ENCODE peak calls at places on chromosomes 7 and 10, in four cellular contexts. V is astrocyte, L is hepatocyte, N is PC-9. O is an unnamed sample.

GRCh38 chr10:97393034-97393573 is 8.0 kb downstream of the RRP12 start:
- DNase-seq in V (no peak), L (no peak), N (no peak), O (no peak)

GRCh38 chr7:128152721-128153120 is 88.4 kb upstream of the LEP start:
- DNase-seq in V (no peak), L (no peak), N (no peak), O (no peak)

GRCh38 chr10:26543567-26544306 is 105.6 kb downstream of the APBB1IP start:
- DNase-seq in V (no peak), L (no peak), N (no peak), O (no peak)

GRCh38 chr10:90779573-90779972 is 78.3 kb downstream of the HTR7 start:
- DNase-seq in V (peak), L (no peak), N (no peak), O (peak)

GRCh38 chr10:72315054-72315453 is 39.7 kb downstream of the DNAJB12 start:
- DNase-seq in V (no peak), L (peak), N (peak), O (no peak)

GRCh38 chr10:33217854-33218253 is 116.6 kb downstream of the NRP1 start:
- DNase-seq in V (peak), L (no peak), N (no peak), O (no peak)

GRCh38 chr10:116741391-116742351 is 695 bp downstream of the HSPA12A start:
- DNase-seq in V (no peak), L (peak), N (no peak), O (peak)

GRCh38 chr10:87865201-87866025 is 2.0 kb downstream of the PTEN start:
- DNase-seq in V (no peak), L (no peak), N (no peak), O (peak)

GRCh38 chr10:34792881-34793280 is 22.2 kb downstream of the PARD3 start:
- DNase-seq in V (no peak), L (no peak), N (no peak), O (no peak)

GRCh38 chr10:101066146-101066889 is 4.5 kb downstream of the KAZALD1 start:
- DNase-seq in V (no peak), L (peak), N (peak), O (peak)

GRCh38 chr10:73771722-73772279 is 10.0 kb upstream of the CHCHD1 start:
- DNase-seq in V (no peak), L (peak), N (peak), O (peak)

GRCh38 chr7:155489862-155490696 is 32.1 kb downstream of the EN2 start:
- DNase-seq in V (no peak), L (no peak), N (no peak), O (peak)

GRCh38 chr10:117460846-117461765 is 81.4 kb upstream of the EMX2 start:
- DNase-seq in V (no peak), L (no peak), N (no peak), O (peak)

GRCh38 chr10:9009505-9009904 is 955.0 kb downstream of the GATA3 start:
- DNase-seq in V (peak), L (no peak), N (no peak), O (no peak)

GRCh38 chr10:69641261-69641980 is 11.4 kb downstream of the FAM241B start:
- DNase-seq in V (no peak), L (no peak), N (peak), O (peak)

GRCh38 chr7:69049341-69049740 is 548.9 kb upstream of the AUTS2 start:
- DNase-seq in V (no peak), L (no peak), N (no peak), O (peak)

GRCh38 chr10:33935350-33935749 is 600.9 kb upstream of the NRP1 start:
- DNase-seq in V (no peak), L (no peak), N (no peak), O (no peak)

GRCh38 chr7:82605247-82605864 is 161.8 kb upstream of the CACNA2D1 start:
- DNase-seq in V (no peak), L (peak), N (peak), O (peak)

GRCh38 chr10:15469066-15469465 is 98.0 kb upstream of the FAM171A1 start:
- DNase-seq in V (no peak), L (no peak), N (no peak), O (no peak)

GRCh38 chr7:156160811-156161210 is 348.5 kb upstream of the SHH start:
- DNase-seq in V (no peak), L (peak), N (no peak), O (no peak)

GRCh38 chr7:90178592-90179279 is 24.5 kb downstream of the STEAP1 start:
- DNase-seq in V (peak), L (peak), N (peak), O (peak)

GRCh38 chr7:158396301-158396905 is 191.2 kb downstream of the PTPRN2 start:
- DNase-seq in V (no peak), L (no peak), N (no peak), O (no peak)

GRCh38 chr10:50855461-50855860 is 30.0 kb downstream of the A1CF start:
- DNase-seq in V (no peak), L (no peak), N (no peak), O (no peak)

GRCh38 chr7:47591655-47592572 is 10.0 kb upstream of the TNS3 start:
- DNase-seq in V (peak), L (peak), N (peak), O (peak)

GRCh38 chr7:116771640-116772039 is 90.7 kb upstream of the CAPZA2 start:
- DNase-seq in V (no peak), L (peak), N (no peak), O (no peak)

GRCh38 chr10:29435809-29436501 is 147.1 kb downstream of the LYZL1 start:
- DNase-seq in V (peak), L (no peak), N (no peak), O (peak)

GRCh38 chr7:94223375-94224084 is 171.2 kb upstream of the COL1A2 start:
- DNase-seq in V (peak), L (peak), N (peak), O (peak)

GRCh38 chr7:94657771-94658693 is 2.1 kb upstream of the SGCE start:
- DNase-seq in V (peak), L (peak), N (peak), O (peak)

GRCh38 chr7:149885191-149886017 is 11.6 kb downstream of the ATP6V0E2 start:
- DNase-seq in V (no peak), L (peak), N (no peak), O (no peak)

GRCh38 chr10:30587522-30588031 is 42.0 kb downstream of the LYZL2 start:
- DNase-seq in V (no peak), L (peak), N (no peak), O (no peak)

GRCh38 chr7:80795174-80795573 is 123.7 kb downstream of the SEMA3C start:
- DNase-seq in V (no peak), L (no peak), N (no peak), O (peak)

GRCh38 chr10:103932996-103933395 is 15.0 kb upstream of the STN1 start:
- DNase-seq in V (no peak), L (no peak), N (no peak), O (no peak)

GRCh38 chr10:76582536-76582935 is 1055.1 kb downstream of the KCNMA1 start:
- DNase-seq in V (peak), L (no peak), N (no peak), O (peak)

GRCh38 chr10:96642973-96643372 is 56.2 kb upstream of the TM9SF3 start:
- DNase-seq in V (no peak), L (peak), N (peak), O (peak)

GRCh38 chr10:101226888-101227736 is 2.2 kb downstream of the LBX1 start:
- DNase-seq in V (no peak), L (no peak), N (no peak), O (peak)

GRCh38 chr7:27602766-27603165 is 59.9 kb downstream of the HIBADH start:
- DNase-seq in V (no peak), L (no peak), N (no peak), O (no peak)

GRCh38 chr7:70578131-70578530 is 553.8 kb upstream of the GALNT17 start:
- DNase-seq in V (no peak), L (no peak), N (no peak), O (no peak)

GRCh38 chr7:37921340-37921805 is 933 bp downstream of the EPDR1 start:
- DNase-seq in V (peak), L (peak), N (no peak), O (peak)

DNA sequence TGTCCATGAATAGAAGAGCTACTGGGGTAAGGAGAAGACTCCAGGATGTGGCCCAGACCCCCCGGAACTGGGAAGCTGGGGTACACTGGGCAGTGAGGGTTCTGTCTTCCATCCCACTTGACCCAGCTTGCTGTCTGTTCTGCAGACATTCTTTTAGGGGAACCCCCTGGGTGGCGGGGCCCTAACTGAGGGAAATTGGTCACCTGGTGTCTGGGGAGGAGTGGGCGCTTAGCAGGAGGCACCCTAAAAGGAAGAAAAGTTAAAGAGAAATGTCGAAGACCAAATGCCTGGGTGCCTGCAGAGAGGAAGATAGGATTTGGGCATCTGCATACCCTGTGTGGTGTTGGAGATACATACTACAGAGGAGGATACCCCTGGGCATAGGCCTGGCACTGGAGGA is 1.0 kb downstream of the AP1S1 start:
- DNase-seq in V (no peak), L (no peak), N (no peak), O (no peak)
- H2AFZ ChIP-seq in V (peak), L (peak), N (peak), O (peak)

DNA sequence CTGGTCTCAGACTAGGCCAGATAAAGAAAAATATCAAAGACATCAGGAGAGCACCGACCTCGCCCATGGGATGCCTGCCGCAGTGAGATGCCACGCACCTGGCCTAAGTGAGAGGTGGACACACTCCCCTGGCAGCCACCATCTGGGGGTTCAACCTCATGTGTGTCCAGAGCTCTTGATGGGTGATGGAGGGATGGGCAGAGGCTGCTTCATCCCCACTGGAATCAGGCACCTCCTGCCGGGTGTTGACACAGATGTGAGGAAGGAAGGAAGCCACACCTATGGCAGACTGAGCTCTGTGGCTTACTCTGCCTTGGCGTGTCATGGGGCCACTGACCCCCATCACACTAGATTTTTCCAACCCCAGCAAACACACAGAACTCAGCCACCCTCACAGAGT is 11.4 kb downstream of the ZNF488 start:
- DNase-seq in V (no peak), L (no peak), N (no peak), O (no peak)
- H2AFZ ChIP-seq in V (no peak), L (no peak), N (no peak), O (no peak)

DNA sequence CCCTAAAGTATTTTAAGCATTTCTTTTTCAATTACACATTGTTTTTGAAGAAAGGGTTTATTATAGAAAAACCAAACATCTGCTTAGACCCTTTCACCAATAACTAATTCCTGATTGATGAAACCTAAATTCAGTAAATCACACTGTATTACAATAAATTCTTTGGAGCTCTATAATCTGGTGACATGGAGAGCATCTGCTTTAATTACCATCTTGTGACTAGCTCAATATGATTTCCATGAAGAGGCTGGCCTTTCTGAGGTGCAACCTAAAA is 9.7 kb downstream of the HYCC1 start:
- DNase-seq in V (no peak), L (no peak), N (no peak), O (peak)
- H2AFZ ChIP-seq in V (no peak), L (no peak), N (no peak), O (no peak)

GRCh38 chr7:51214098-51214497 is 102.5 kb downstream of the COBL start:
- DNase-seq in V (no peak), L (no peak), N (no peak), O (no peak)
- H2AFZ ChIP-seq in V (no peak), L (no peak), N (no peak), O (no peak)

GRCh38 chr7:35516498-35516897 is 178.4 kb downstream of the HERPUD2 start:
- DNase-seq in V (no peak), L (no peak), N (no peak), O (no peak)

GRCh38 chr7:35518767-35519166 is 176.2 kb downstream of the HERPUD2 start:
- DNase-seq in V (no peak), L (no peak), N (no peak), O (no peak)

GRCh38 chr7:35520810-35521059 is 174.2 kb downstream of the HERPUD2 start:
- DNase-seq in V (no peak), L (no peak), N (no peak), O (no peak)

GRCh38 chr7:35524112-35524804 is 170.7 kb downstream of the HERPUD2 start:
- DNase-seq in V (no peak), L (no peak), N (no peak), O (no peak)

DNA sequence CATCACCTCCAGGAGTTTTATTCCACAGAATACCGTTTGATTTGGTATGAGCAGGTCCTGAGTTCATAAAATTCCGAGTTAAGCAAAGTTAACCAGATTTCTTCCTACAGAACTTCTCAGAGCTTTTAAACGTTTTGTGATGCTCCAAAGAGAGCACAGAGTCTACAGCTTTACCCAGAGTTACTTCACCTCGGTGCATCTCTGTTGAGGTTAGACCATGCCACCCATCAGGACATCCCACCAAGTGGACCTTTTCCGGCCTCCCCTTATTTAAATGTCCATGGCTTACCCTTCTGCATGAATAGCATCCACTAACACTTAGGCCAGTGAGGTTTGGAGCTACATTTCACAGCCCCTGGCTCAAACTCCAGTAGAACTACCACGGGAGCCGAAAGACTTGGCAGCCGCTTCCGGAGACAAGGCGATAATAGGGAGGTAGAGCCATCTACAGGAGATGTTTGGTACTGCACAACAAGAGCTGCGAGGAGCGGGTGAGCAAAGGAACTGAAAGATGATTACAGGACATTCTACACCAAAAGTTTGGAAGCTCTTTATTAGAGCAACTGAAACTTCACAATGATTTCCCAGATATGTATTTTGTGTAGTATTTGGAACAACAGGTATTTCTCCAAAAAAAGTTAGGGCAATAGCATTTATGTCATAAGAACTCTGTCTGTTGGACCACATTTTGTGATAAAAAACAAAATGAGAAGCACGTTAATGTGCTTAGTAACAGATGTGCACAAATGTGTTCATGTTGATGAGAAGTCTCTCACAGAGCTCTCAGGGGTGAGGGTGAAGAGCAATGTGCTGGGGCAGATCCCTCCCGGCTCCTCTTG is 174.7 kb downstream of the HERPUD2 start:
- DNase-seq in V (peak), L (peak), N (peak), O (peak)
- H2AFZ ChIP-seq in V (peak), L (no peak), N (no peak), O (no peak)

GRCh38 chr10:5318148-5318547 is 46.6 kb upstream of the UCN3 start:
- DNase-seq in V (no peak), L (no peak), N (no peak), O (no peak)
- H2AFZ ChIP-seq in V (peak), L (no peak), N (peak), O (no peak)

GRCh38 chr10:110861476-110861875 is 10.3 kb upstream of the PDCD4 start:
- DNase-seq in V (no peak), L (no peak), N (no peak), O (no peak)
- H2AFZ ChIP-seq in V (no peak), L (no peak), N (no peak), O (no peak)

DNA sequence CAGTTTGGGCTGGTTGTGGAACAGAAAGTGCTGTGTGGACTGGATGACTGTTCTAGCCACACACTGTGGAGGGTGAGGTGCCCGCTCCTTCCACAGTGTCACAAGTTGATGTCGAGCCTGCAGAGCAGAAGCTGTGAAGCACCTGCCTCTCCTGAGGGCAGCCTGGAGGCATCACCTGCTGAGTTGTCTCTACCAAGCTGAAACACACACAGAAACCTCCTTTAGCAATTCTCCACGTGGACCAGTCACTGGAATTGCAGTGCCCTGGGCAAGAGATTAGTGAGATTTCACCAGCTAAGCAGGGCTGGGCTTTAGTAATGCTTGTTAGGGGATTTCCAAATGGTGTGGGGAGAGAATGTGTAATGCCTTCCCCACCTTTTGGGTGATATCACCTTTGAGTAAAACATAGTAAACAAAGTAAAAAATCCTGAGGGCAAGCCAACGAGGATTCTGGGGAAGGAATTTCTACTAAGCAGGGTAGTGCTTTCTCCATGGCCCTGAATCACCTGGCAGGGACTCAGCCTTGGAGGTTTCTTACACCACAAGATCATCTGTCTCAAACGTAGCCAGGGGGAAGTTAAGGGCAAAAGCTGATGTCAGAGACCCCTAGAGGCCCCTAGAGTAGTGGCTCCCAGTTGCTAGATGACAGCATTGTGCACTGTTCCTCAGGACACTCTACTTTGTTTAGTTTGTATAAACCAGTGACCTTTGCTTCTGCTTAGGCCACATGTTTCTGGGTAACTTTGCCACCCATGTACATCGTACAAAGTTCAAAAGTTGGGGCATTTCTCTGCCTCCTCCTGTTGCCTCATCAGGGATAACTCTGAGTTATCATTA is 233.1 kb upstream of the IGFBP3 start:
- DNase-seq in V (peak), L (peak), N (peak), O (peak)
- H2AFZ ChIP-seq in V (no peak), L (no peak), N (peak), O (no peak)

GRCh38 chr10:52391927-52392602 is 78.0 kb downstream of the DKK1 start:
- DNase-seq in V (no peak), L (no peak), N (peak), O (no peak)
- H2AFZ ChIP-seq in V (no peak), L (no peak), N (peak), O (no peak)

DNA sequence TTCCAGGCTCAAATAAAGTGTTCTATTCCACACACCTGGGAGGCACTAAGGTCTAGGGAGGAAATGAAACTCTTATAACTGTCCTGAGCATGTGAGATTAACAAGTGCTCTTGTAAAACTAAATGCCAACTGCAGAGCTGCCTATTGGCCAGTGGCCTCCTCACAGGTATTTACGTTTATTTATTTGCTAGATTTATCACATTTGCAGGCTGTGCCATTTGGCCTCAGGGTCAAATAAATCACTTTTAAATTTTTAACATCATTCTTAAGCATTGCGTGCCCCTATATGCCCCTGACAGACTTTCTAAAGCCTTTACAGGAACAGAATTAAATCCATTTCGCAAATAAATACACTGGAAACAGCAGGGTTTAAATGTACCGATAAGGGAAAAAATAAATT is 381.8 kb upstream of the NFE2L3 start:
- DNase-seq in V (no peak), L (no peak), N (no peak), O (no peak)
- H2AFZ ChIP-seq in V (no peak), L (no peak), N (no peak), O (no peak)

O was measured in GM23248.